ENCODE peak calls at places on chromosomes 3 and 15, in six cellular contexts. Q is brain microvascular endothelial cell, V is mesendoderm, E is thoracic aorta, Y is astrocyte of the spinal cord, C is fibroblast of lung. L is an unnamed sample.

GRCh38 chr15:37599175-37599574 is 335.3 kb upstream of the TMCO5A start:
- DNase-seq in C (no peak), Q (no peak), Y (no peak), E (no peak), V (no peak), L (no peak)

GRCh38 chr15:80482686-80483085 is 78.5 kb downstream of the ARNT2 start:
- DNase-seq in Q (peak; percentile 34), C (no peak), V (no peak), Y (peak; percentile 63), E (no peak), L (no peak)

GRCh38 chr3:11238057-11238456 is 34.1 kb upstream of the ATG7 start:
- DNase-seq in Q (peak; percentile 59), Y (peak; percentile 90), C (peak; percentile 90), V (no peak), E (no peak), L (no peak)

GRCh38 chr15:40500584-40501330 is 30.0 kb downstream of the CHST14 start:
- DNase-seq in E (no peak), V (no peak), Y (peak; percentile 22), C (peak; percentile 72), Q (peak; percentile 64), L (no peak)

GRCh38 chr15:90336705-90337141 is 15.4 kb upstream of the ZNF774 start:
- DNase-seq in Q (peak; percentile 44), C (peak; percentile 15), V (no peak), E (no peak), Y (peak; percentile 34), L (no peak)

GRCh38 chr3:57951106-57951882 is 56.9 kb upstream of the FLNB start:
- DNase-seq in E (peak; percentile 63), C (peak; percentile 84), Q (peak; percentile 81), V (peak; percentile 53), Y (peak; percentile 75), L (peak; percentile 85)

GRCh38 chr3:35651888-35652287 is 12.6 kb downstream of the ARPP21 start:
- DNase-seq in C (no peak), Q (peak; percentile 50), E (no peak), V (no peak), Y (peak; percentile 67), L (no peak)

GRCh38 chr3:185764168-185764988 is 60.5 kb downstream of the IGF2BP2 start:
- DNase-seq in V (no peak), Q (peak; percentile 47), Y (no peak), C (peak; percentile 62), E (no peak), L (no peak)

GRCh38 chr15:60544581-60545115 is 65.7 kb upstream of the ICE2 start:
- DNase-seq in C (no peak), Y (no peak), E (no peak), Q (no peak), V (no peak), L (no peak)

GRCh38 chr3:24521306-24522154 is 26.9 kb upstream of the THRB start:
- DNase-seq in Y (peak; percentile 40), C (peak; percentile 34), E (no peak), V (peak; percentile 67), Q (no peak), L (peak; percentile 80)

GRCh38 chr3:149615731-149616221 is 42.0 kb downstream of the WWTR1 start:
- DNase-seq in Q (peak; percentile 69), V (no peak), C (no peak), E (no peak), Y (peak; percentile 45), L (no peak)
- H3K4me3 ChIP-seq in Q (no peak overlapping the region), V (no peak overlapping the region), C (no peak overlapping the region), E (peak overlapping the region; percentile 35), Y (no peak overlapping the region), L (no peak overlapping the region)

GRCh38 chr3:34196914-34197313 is 398.5 kb downstream of the PDCD6IP start:
- DNase-seq in V (no peak), Y (no peak), E (no peak), Q (no peak), C (no peak), L (no peak)
- H3K4me3 ChIP-seq in V (no peak overlapping the region), Y (no peak overlapping the region), E (no peak overlapping the region), Q (no peak overlapping the region), C (no peak overlapping the region), L (no peak overlapping the region)

DNA sequence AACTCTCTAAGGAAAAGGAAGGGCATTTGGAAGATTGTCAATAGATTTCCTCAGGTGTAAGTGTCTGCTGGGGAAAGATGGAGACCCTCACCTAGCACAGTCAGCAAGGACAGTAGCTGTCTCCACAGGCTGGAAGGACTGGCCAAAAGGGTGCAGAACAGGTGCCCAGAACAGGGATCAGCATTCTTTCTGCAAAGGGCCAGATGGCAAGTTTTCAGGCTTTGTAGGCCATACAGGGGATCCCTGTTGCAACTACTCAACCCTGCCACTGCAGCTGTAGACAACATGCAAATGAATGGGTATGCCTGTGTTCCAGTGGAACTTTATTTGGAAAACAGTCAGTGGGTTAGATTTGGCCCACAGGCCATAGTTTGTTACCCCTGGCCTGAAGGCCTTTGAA is 8.1 kb downstream of the AGBL1 start:
- DNase-seq in E (no peak), C (no peak), V (no peak), Y (no peak), Q (no peak), L (no peak)
- H3K4me3 ChIP-seq in E (no peak overlapping the region), C (no peak overlapping the region), V (no peak overlapping the region), Y (no peak overlapping the region), Q (no peak overlapping the region), L (no peak overlapping the region)

GRCh38 chr15:29805708-29806104 is 16.6 kb downstream of the TJP1 start:
- DNase-seq in C (no peak), Y (no peak), Q (no peak), V (no peak), E (no peak), L (no peak)

GRCh38 chr15:29805043-29805707 is 17.1 kb downstream of the TJP1 start:
- DNase-seq in C (peak; percentile 94), E (no peak), Q (peak; percentile 63), V (no peak), Y (peak; percentile 82), L (peak; percentile 62)

GRCh38 chr15:29802411-29802810 is 19.9 kb downstream of the TJP1 start:
- DNase-seq in Q (no peak), Y (no peak), V (no peak), E (no peak), C (no peak), L (no peak)

GRCh38 chr15:29799859-29800258 is 22.4 kb downstream of the TJP1 start:
- DNase-seq in V (no peak), Y (no peak), Q (no peak), C (no peak), E (no peak), L (no peak)

GRCh38 chr15:29800441-29801366 is 21.6 kb downstream of the TJP1 start:
- DNase-seq in E (no peak), Q (no peak), C (peak; percentile 31), Y (no peak), V (no peak), L (no peak)
- H3K4me3 ChIP-seq in E (no peak overlapping the region), Q (no peak overlapping the region), C (peak overlapping the region; percentile 19), Y (no peak overlapping the region), V (no peak overlapping the region), L (no peak overlapping the region)

GRCh38 chr3:124033360-124034015 is 41.6 kb upstream of the ROPN1 start:
- DNase-seq in V (peak; percentile 9), C (peak; percentile 5), E (no peak), Y (no peak), Q (no peak), L (peak; percentile 27)

GRCh38 chr3:124032881-124033359 is 41.0 kb upstream of the ROPN1 start:
- DNase-seq in C (peak; percentile 75), Y (peak; percentile 82), V (peak; percentile 94), Q (peak; percentile 68), E (peak; percentile 73), L (peak; percentile 88)

GRCh38 chr3:124035463-124036121 is 43.7 kb upstream of the ROPN1 start:
- DNase-seq in C (no peak), Y (no peak), Q (no peak), E (no peak), V (no peak), L (no peak)

GRCh38 chr3:124034016-124034808 is 42.3 kb upstream of the ROPN1 start:
- DNase-seq in C (no peak), Q (no peak), V (peak; percentile 11), Y (peak; percentile 3), E (no peak), L (peak; percentile 10)

GRCh38 chr3:124034809-124035152 is 42.9 kb upstream of the ROPN1 start:
- DNase-seq in Q (no peak), Y (no peak), E (no peak), C (no peak), V (no peak), L (no peak)
- H3K4me3 ChIP-seq in Q (no peak overlapping the region), Y (no peak overlapping the region), E (peak overlapping the region; percentile 84), C (no peak overlapping the region), V (no peak overlapping the region), L (peak overlapping the region; percentile 91)

GRCh38 chr3:14322667-14323295 is 79.6 kb upstream of the SLC6A6 start:
- DNase-seq in Y (no peak), E (no peak), V (no peak), C (no peak), Q (no peak), L (no peak)
- H3K4me3 ChIP-seq in Y (no peak overlapping the region), E (no peak overlapping the region), V (no peak overlapping the region), C (no peak overlapping the region), Q (no peak overlapping the region), L (no peak overlapping the region)

GRCh38 chr3:170360476-170360875 is 3.0 kb downstream of the SKIL start:
- DNase-seq in E (no peak), Q (no peak), V (peak; percentile 49), Y (no peak), C (peak; percentile 62), L (no peak)
- H3K4me3 ChIP-seq in E (peak overlapping the region; percentile 98), Q (peak overlapping the region; percentile 10), V (peak overlapping the region; percentile 0), Y (peak overlapping the region; percentile 87), C (no peak overlapping the region), L (peak overlapping the region; percentile 2)

GRCh38 chr15:101615986-101616848 is 36.0 kb downstream of the TM2D3 start:
- DNase-seq in Q (peak; percentile 49), C (peak; percentile 71), E (no peak), V (peak; percentile 90), Y (peak; percentile 68), L (peak; percentile 80)
- H3K4me3 ChIP-seq in Q (peak overlapping the region; percentile 26), C (no peak overlapping the region), E (peak overlapping the region; percentile 52), V (no peak overlapping the region), Y (no peak overlapping the region), L (no peak overlapping the region)

DNA sequence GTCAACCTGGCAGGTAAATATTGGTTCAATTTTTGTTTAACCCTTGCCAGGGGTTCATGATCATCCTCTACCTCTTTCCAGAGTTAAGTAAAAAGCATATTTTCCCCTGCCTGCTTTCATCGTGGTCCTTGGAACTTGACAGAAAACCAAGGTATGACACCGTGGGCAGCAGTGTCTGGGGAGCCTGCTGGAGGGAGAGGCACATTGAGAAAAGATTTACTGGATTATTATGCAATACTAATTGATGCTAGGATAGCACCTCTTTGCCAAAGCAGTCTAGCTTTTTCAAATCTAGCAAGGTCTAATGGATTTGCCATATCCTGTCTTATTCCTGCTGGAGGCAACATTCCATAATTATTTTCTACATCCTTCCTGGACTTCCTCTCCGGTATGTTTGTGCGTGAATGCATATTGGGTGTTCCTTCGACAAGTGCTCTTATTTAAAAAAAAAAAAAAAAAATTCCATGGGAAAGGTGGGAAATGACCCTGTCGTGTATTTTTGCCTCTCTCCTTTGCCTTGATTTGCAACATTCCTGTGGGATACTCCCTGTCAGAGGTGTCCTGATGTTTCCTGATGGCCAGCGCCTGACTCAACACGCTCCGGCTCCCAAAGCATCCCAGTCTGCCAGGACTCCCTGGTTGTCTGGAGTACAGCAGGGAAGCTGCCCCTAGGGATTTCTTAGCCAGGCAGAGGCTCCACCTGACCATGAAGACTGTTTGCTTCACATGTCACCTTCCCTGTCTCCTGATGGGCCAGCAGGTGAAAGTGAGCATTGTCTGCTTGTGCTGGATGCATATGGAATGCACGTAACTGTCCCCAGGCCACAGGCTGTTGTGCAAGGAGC is 6.3 kb downstream of the BHLHE40 start:
- DNase-seq in V (peak; percentile 97), E (no peak), C (no peak), Q (peak; percentile 80), Y (peak; percentile 82), L (no peak)
- H3K4me3 ChIP-seq in V (no peak overlapping the region), E (peak overlapping the region; percentile 22), C (no peak overlapping the region), Q (no peak overlapping the region), Y (no peak overlapping the region), L (peak overlapping the region; percentile 70)